ENCODE peak calls at places on chromosomes 1 and 21, in six cellular contexts. One of them, this sample, is unnamed.

GRCh38 chr1:104932030-104932915 is 1182.6 kb downstream of the AMY1C start:
- DNase-seq in Caco-2: no peak
- DNase-seq in OCI-LY7: peak; percentile 88
- DNase-seq in astrocyte of the spinal cord: no peak
- DNase-seq in GM12864: no peak
- DNase-seq in GM23338: no peak
- DNase-seq in this sample: no peak

GRCh38 chr21:27569831-27570230 is 602.9 kb upstream of the ADAMTS5 start:
- DNase-seq in Caco-2: no peak
- DNase-seq in OCI-LY7: no peak
- DNase-seq in astrocyte of the spinal cord: no peak
- DNase-seq in GM12864: no peak
- DNase-seq in GM23338: no peak
- DNase-seq in this sample: no peak

GRCh38 chr21:44067011-44067839 is 40.0 kb upstream of the PWP2 start:
- DNase-seq in Caco-2: no peak
- DNase-seq in OCI-LY7: no peak
- DNase-seq in astrocyte of the spinal cord: no peak
- DNase-seq in GM12864: no peak
- DNase-seq in GM23338: no peak
- DNase-seq in this sample: no peak

GRCh38 chr1:43707191-43708005 is at the start of gene ST3GAL3:
- DNase-seq in Caco-2: peak; percentile 89
- DNase-seq in OCI-LY7: peak; percentile 95
- DNase-seq in astrocyte of the spinal cord: peak; percentile 91
- DNase-seq in GM12864: peak; percentile 77
- DNase-seq in GM23338: peak; percentile 97
- DNase-seq in this sample: peak; percentile 87

GRCh38 chr1:3068400-3069361 is at the start of gene PRDM16:
- DNase-seq in Caco-2: peak; percentile 64
- DNase-seq in OCI-LY7: no peak
- DNase-seq in astrocyte of the spinal cord: peak; percentile 59
- DNase-seq in GM12864: no peak
- DNase-seq in GM23338: peak; percentile 78
- DNase-seq in this sample: peak; percentile 33

GRCh38 chr1:231334079-231334666 is 3.5 kb downstream of the EXOC8 start:
- DNase-seq in Caco-2: no peak
- DNase-seq in OCI-LY7: peak; percentile 23
- DNase-seq in astrocyte of the spinal cord: no peak
- DNase-seq in GM12864: no peak
- DNase-seq in GM23338: no peak
- DNase-seq in this sample: no peak

GRCh38 chr1:57712846-57713245 is 289.0 kb upstream of the DAB1 start:
- DNase-seq in Caco-2: no peak
- DNase-seq in OCI-LY7: no peak
- DNase-seq in astrocyte of the spinal cord: no peak
- DNase-seq in GM12864: no peak
- DNase-seq in GM23338: no peak
- DNase-seq in this sample: no peak

GRCh38 chr1:36351222-36351977 is 28.0 kb upstream of the EVA1B start:
- DNase-seq in Caco-2: no peak
- DNase-seq in OCI-LY7: no peak
- DNase-seq in astrocyte of the spinal cord: peak; percentile 87
- DNase-seq in GM12864: no peak
- DNase-seq in GM23338: no peak
- DNase-seq in this sample: peak; percentile 78

GRCh38 chr1:19372602-19373001 is 60.5 kb downstream of the SLC66A1 start:
- DNase-seq in Caco-2: no peak
- DNase-seq in OCI-LY7: no peak
- DNase-seq in astrocyte of the spinal cord: no peak
- DNase-seq in GM12864: no peak
- DNase-seq in GM23338: no peak
- DNase-seq in this sample: no peak

GRCh38 chr1:2269193-2269921 is 41.2 kb downstream of the SKI start:
- DNase-seq in Caco-2: no peak
- DNase-seq in OCI-LY7: no peak
- DNase-seq in astrocyte of the spinal cord: no peak
- DNase-seq in GM12864: no peak
- DNase-seq in GM23338: no peak
- DNase-seq in this sample: no peak

GRCh38 chr1:101592861-101593260 is 356.0 kb downstream of the S1PR1 start:
- DNase-seq in Caco-2: no peak
- DNase-seq in OCI-LY7: no peak
- DNase-seq in astrocyte of the spinal cord: peak; percentile 84
- DNase-seq in GM12864: no peak
- DNase-seq in GM23338: no peak
- DNase-seq in this sample: peak; percentile 1

GRCh38 chr1:222815367-222815765 is 527 bp downstream of the DISP1 start:
- DNase-seq in Caco-2: no peak
- DNase-seq in OCI-LY7: no peak
- DNase-seq in astrocyte of the spinal cord: no peak
- DNase-seq in GM12864: no peak
- DNase-seq in GM23338: no peak
- DNase-seq in this sample: no peak

GRCh38 chr1:155133799-155134281 is 1.8 kb upstream of the SLC50A1 start:
- DNase-seq in Caco-2: no peak
- DNase-seq in OCI-LY7: no peak
- DNase-seq in astrocyte of the spinal cord: no peak
- DNase-seq in GM12864: no peak
- DNase-seq in GM23338: no peak
- DNase-seq in this sample: no peak

GRCh38 chr1:32100359-32100758 is 7.5 kb upstream of the KPNA6 start:
- DNase-seq in Caco-2: no peak
- DNase-seq in OCI-LY7: no peak
- DNase-seq in astrocyte of the spinal cord: peak; percentile 8
- DNase-seq in GM12864: no peak
- DNase-seq in GM23338: no peak
- DNase-seq in this sample: peak; percentile 39

GRCh38 chr1:71049951-71050598 is 2.5 kb upstream of the PTGER3 start:
- DNase-seq in Caco-2: no peak
- DNase-seq in OCI-LY7: peak; percentile 68
- DNase-seq in astrocyte of the spinal cord: peak; percentile 74
- DNase-seq in GM12864: peak; percentile 21
- DNase-seq in GM23338: peak; percentile 86
- DNase-seq in this sample: peak; percentile 82

GRCh38 chr1:8825985-8826481 is 8.6 kb upstream of the RERE start:
- DNase-seq in Caco-2: no peak
- DNase-seq in OCI-LY7: no peak
- DNase-seq in astrocyte of the spinal cord: peak; percentile 78
- DNase-seq in GM12864: no peak
- DNase-seq in GM23338: no peak
- DNase-seq in this sample: peak; percentile 74

GRCh38 chr1:3863231-3863935 is 6.1 kb downstream of the DFFB start:
- DNase-seq in Caco-2: no peak
- DNase-seq in OCI-LY7: no peak
- DNase-seq in astrocyte of the spinal cord: no peak
- DNase-seq in GM12864: no peak
- DNase-seq in GM23338: no peak
- DNase-seq in this sample: no peak

GRCh38 chr21:33901421-33902288 is 13.9 kb downstream of the ATP5PO start:
- DNase-seq in Caco-2: peak; percentile 53
- DNase-seq in OCI-LY7: peak; percentile 24
- DNase-seq in astrocyte of the spinal cord: peak; percentile 72
- DNase-seq in GM12864: no peak
- DNase-seq in GM23338: peak; percentile 86
- DNase-seq in this sample: peak; percentile 82

GRCh38 chr1:65278344-65279091 is 30.8 kb upstream of the DNAJC6 start:
- DNase-seq in Caco-2: no peak
- DNase-seq in OCI-LY7: no peak
- DNase-seq in astrocyte of the spinal cord: no peak
- DNase-seq in GM12864: no peak
- DNase-seq in GM23338: peak; percentile 70
- DNase-seq in this sample: no peak

GRCh38 chr1:180248731-180249681 is 18.9 kb downstream of the LHX4 start:
- DNase-seq in Caco-2: no peak
- DNase-seq in OCI-LY7: peak; percentile 26
- DNase-seq in astrocyte of the spinal cord: no peak
- DNase-seq in GM12864: no peak
- DNase-seq in GM23338: peak; percentile 87
- DNase-seq in this sample: no peak

DNA sequence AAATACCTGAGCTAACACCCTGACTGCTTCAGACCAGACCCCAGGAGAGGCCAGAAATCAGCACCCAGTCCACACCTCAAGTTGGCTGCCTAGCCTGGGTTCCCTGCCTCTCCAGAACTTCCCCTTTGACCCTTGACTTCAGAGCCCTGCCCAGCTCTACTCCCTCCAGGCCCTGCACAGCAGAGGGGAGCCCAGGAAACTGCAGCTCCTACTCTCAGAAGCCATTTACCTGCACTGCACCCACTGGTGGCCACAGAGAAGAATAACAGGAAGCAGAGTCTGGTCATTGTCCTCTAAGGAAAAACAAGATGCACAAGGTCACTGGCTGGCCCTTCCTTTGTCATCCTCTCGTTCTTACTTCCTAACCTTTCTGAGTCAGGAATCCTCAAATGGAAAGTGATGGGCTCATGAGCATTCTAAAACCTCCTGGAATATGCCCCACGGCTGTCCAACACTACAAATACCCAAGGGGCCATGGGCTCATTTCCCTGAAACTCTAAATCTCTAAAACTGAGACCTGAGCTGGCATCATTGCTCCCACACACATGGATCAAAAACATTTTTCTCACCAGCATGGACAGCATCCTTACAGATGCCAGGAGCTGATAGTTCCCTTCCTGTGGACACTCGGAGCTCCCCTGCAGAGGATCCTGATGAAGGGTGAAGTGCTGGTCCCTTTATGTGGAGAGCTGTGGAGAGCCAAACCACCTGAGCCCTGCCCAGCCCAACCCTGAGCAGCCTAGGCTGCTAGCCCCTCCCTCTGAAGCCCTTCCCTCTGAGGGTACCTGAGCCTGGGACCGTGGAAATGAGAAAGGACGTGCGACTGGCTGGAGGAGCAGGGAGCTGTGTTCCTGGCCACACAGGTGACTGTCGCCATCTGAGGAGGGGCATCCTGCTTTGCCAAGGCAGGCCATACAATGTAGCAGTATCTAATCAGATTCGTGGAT is at the start of gene ITLN2:
- DNase-seq in Caco-2: peak; percentile 74
- DNase-seq in OCI-LY7: peak; percentile 77
- DNase-seq in astrocyte of the spinal cord: peak; percentile 6
- DNase-seq in GM12864: peak; percentile 19
- DNase-seq in GM23338: peak; percentile 86
- DNase-seq in this sample: peak; percentile 53
- TF ChIP-seq CTCF in Caco-2: peak; percentile 68
- TF ChIP-seq CTCF in OCI-LY7: peak; percentile 90
- TF ChIP-seq CTCF in astrocyte of the spinal cord: peak; percentile 65
- TF ChIP-seq CTCF in GM12864: peak; percentile 94
- TF ChIP-seq CTCF in GM23338: peak; percentile 82
- TF ChIP-seq CTCF in this sample: peak; percentile 71

DNA sequence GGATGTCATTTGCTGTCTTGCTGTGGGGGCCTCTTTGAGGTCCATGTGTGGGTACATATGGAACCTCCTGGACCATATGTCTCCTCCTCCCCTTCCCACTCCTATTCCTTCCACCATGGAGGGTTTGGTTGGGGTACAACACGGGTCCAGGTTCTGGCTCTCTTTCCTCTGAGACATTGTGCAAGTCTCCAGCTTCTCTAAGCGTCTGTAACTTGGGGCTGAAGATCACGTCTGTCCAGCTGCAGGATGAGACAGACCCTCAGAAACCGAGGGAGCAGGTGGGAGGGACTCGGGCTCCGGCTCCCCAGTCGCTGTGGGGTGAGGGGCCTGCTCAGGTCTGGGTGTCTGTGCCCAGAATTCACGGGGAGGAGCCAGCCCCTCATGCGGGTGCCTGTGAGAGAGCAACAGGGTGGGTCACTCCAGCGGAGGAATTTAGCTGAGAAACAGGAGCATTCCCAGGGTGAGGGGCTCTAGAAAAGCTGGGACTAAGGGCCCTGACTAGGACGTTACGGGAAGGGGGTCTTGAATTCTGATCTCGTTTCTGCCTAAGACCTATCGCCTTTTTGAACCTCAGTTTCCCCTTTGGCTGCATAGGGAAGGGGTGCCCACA is 42.0 kb upstream of the DMBX1 start:
- DNase-seq in Caco-2: no peak
- DNase-seq in OCI-LY7: no peak
- DNase-seq in astrocyte of the spinal cord: no peak
- DNase-seq in GM12864: no peak
- DNase-seq in GM23338: peak; percentile 57
- DNase-seq in this sample: no peak
- H3K4me3 ChIP-seq in Caco-2: no peak overlapping the region
- H3K4me3 ChIP-seq in OCI-LY7: no peak overlapping the region
- H3K4me3 ChIP-seq in astrocyte of the spinal cord: no peak overlapping the region
- H3K4me3 ChIP-seq in GM12864: no peak overlapping the region
- H3K4me3 ChIP-seq in GM23338: peak overlapping the region; percentile 76
- H3K4me3 ChIP-seq in this sample: no peak overlapping the region

GRCh38 chr1:201171063-201172036 is 17.1 kb upstream of the TMEM9 start:
- DNase-seq in Caco-2: peak; percentile 66
- DNase-seq in OCI-LY7: no peak
- DNase-seq in astrocyte of the spinal cord: peak; percentile 43
- DNase-seq in GM12864: no peak
- DNase-seq in GM23338: peak; percentile 74
- DNase-seq in this sample: peak; percentile 45
- TF ChIP-seq CTCF in Caco-2: peak; percentile 54
- TF ChIP-seq CTCF in OCI-LY7: peak; percentile 26
- TF ChIP-seq CTCF in astrocyte of the spinal cord: peak; percentile 42
- TF ChIP-seq CTCF in GM12864: peak; percentile 52
- TF ChIP-seq CTCF in GM23338: peak; percentile 19
- TF ChIP-seq CTCF in this sample: peak; percentile 33

GRCh38 chr1:21783679-21784603 is 992 bp upstream of the USP48 start:
- DNase-seq in Caco-2: no peak
- DNase-seq in OCI-LY7: no peak
- DNase-seq in astrocyte of the spinal cord: peak; percentile 96
- DNase-seq in GM12864: no peak
- DNase-seq in GM23338: peak; percentile 99
- DNase-seq in this sample: peak; percentile 98
- H3K4me3 ChIP-seq in Caco-2: peak overlapping the region; percentile 91
- H3K4me3 ChIP-seq in OCI-LY7: peak overlapping the region; percentile 85
- H3K4me3 ChIP-seq in astrocyte of the spinal cord: peak overlapping the region; percentile 93
- H3K4me3 ChIP-seq in GM12864: peak overlapping the region; percentile 90
- H3K4me3 ChIP-seq in GM23338: peak overlapping the region; percentile 87
- H3K4me3 ChIP-seq in this sample: peak overlapping the region; percentile 99

This sample was measured in cardiac fibroblast.